ENCODE peak calls at places on chromosomes 3 and 15, in seven cellular contexts. One of them, this sample, is unnamed. For H3K4me1, the result is how much of the 10 kb centered on the place peaks cover.

GRCh38 chr3:33875680-33876079 is 77.2 kb downstream of the PDCD6IP start:
- DNase-seq in cardiac muscle cell: no peak
- DNase-seq in Peyer's patch: no peak
- DNase-seq in left ventricle myocardium inferior: no peak
- DNase-seq in SK-N-SH: no peak
- DNase-seq in IMR-90: no peak
- DNase-seq in esophagus squamous epithelium: no peak
- DNase-seq in this sample: no peak

GRCh38 chr3:110810356-110810755 is 261.3 kb upstream of the NECTIN3 start:
- DNase-seq in Peyer's patch: no peak
- DNase-seq in esophagus squamous epithelium: no peak
- DNase-seq in IMR-90: peak
- DNase-seq in cardiac muscle cell: no peak
- DNase-seq in left ventricle myocardium inferior: no peak
- DNase-seq in SK-N-SH: no peak
- DNase-seq in this sample: no peak

GRCh38 chr3:133930341-133930933 is 34.8 kb upstream of the RAB6B start:
- DNase-seq in esophagus squamous epithelium: no peak
- DNase-seq in left ventricle myocardium inferior: no peak
- DNase-seq in SK-N-SH: peak
- DNase-seq in IMR-90: peak
- DNase-seq in cardiac muscle cell: peak
- DNase-seq in Peyer's patch: no peak
- DNase-seq in this sample: no peak

GRCh38 chr3:72085036-72085435 is 300.1 kb upstream of the PROK2 start:
- DNase-seq in Peyer's patch: no peak
- DNase-seq in cardiac muscle cell: no peak
- DNase-seq in SK-N-SH: no peak
- DNase-seq in IMR-90: no peak
- DNase-seq in esophagus squamous epithelium: no peak
- DNase-seq in left ventricle myocardium inferior: no peak
- DNase-seq in this sample: no peak

GRCh38 chr3:101036213-101036618 is 43.0 kb upstream of the ABI3BP start:
- DNase-seq in cardiac muscle cell: no peak
- DNase-seq in left ventricle myocardium inferior: no peak
- DNase-seq in Peyer's patch: no peak
- DNase-seq in IMR-90: peak
- DNase-seq in esophagus squamous epithelium: no peak
- DNase-seq in SK-N-SH: no peak
- DNase-seq in this sample: no peak

GRCh38 chr3:160837394-160837975 is 81.5 kb downstream of the PPM1L start:
- DNase-seq in SK-N-SH: no peak
- DNase-seq in IMR-90: no peak
- DNase-seq in cardiac muscle cell: no peak
- DNase-seq in Peyer's patch: no peak
- DNase-seq in left ventricle myocardium inferior: no peak
- DNase-seq in esophagus squamous epithelium: no peak
- DNase-seq in this sample: no peak

GRCh38 chr3:112774293-112774926 is 72.3 kb downstream of the CD200R1L start:
- DNase-seq in cardiac muscle cell: no peak
- DNase-seq in SK-N-SH: no peak
- DNase-seq in esophagus squamous epithelium: no peak
- DNase-seq in left ventricle myocardium inferior: no peak
- DNase-seq in Peyer's patch: no peak
- DNase-seq in IMR-90: peak
- DNase-seq in this sample: no peak

GRCh38 chr3:56754753-56755365 is 46.9 kb downstream of the ARHGEF3 start:
- DNase-seq in esophagus squamous epithelium: no peak
- DNase-seq in SK-N-SH: no peak
- DNase-seq in cardiac muscle cell: no peak
- DNase-seq in IMR-90: no peak
- DNase-seq in Peyer's patch: no peak
- DNase-seq in left ventricle myocardium inferior: no peak
- DNase-seq in this sample: peak

GRCh38 chr3:50632450-50632849 is 15.5 kb downstream of the MAPKAPK3 start:
- DNase-seq in SK-N-SH: peak
- DNase-seq in cardiac muscle cell: no peak
- DNase-seq in IMR-90: no peak
- DNase-seq in Peyer's patch: no peak
- DNase-seq in esophagus squamous epithelium: no peak
- DNase-seq in left ventricle myocardium inferior: no peak
- DNase-seq in this sample: no peak

GRCh38 chr3:154926721-154927120 is 153.4 kb upstream of the MME start:
- DNase-seq in cardiac muscle cell: no peak
- DNase-seq in Peyer's patch: no peak
- DNase-seq in esophagus squamous epithelium: no peak
- DNase-seq in SK-N-SH: no peak
- DNase-seq in left ventricle myocardium inferior: no peak
- DNase-seq in IMR-90: no peak
- DNase-seq in this sample: no peak

GRCh38 chr3:141106842-141107241 is 55.7 kb downstream of the SPSB4 start:
- DNase-seq in left ventricle myocardium inferior: no peak
- DNase-seq in SK-N-SH: no peak
- DNase-seq in Peyer's patch: no peak
- DNase-seq in esophagus squamous epithelium: no peak
- DNase-seq in IMR-90: no peak
- DNase-seq in cardiac muscle cell: no peak
- DNase-seq in this sample: no peak
- H3K4me3 ChIP-seq in left ventricle myocardium inferior: no peak
- H3K4me3 ChIP-seq in SK-N-SH: no peak
- H3K4me3 ChIP-seq in Peyer's patch: no peak
- H3K4me3 ChIP-seq in esophagus squamous epithelium: no peak
- H3K4me3 ChIP-seq in IMR-90: no peak
- H3K4me3 ChIP-seq in cardiac muscle cell: no peak
- H3K4me3 ChIP-seq in this sample: no peak

GRCh38 chr3:52310861-52311566 is 5.1 kb upstream of the DNAH1 start:
- DNase-seq in IMR-90: peak
- DNase-seq in left ventricle myocardium inferior: no peak
- DNase-seq in cardiac muscle cell: no peak
- DNase-seq in Peyer's patch: no peak
- DNase-seq in SK-N-SH: no peak
- DNase-seq in esophagus squamous epithelium: no peak
- DNase-seq in this sample: peak
- H3K27ac ChIP-seq in IMR-90: no peak
- H3K27ac ChIP-seq in left ventricle myocardium inferior: no peak
- H3K27ac ChIP-seq in cardiac muscle cell: no peak
- H3K27ac ChIP-seq in Peyer's patch: no peak
- H3K27ac ChIP-seq in SK-N-SH: peak
- H3K27ac ChIP-seq in esophagus squamous epithelium: no peak
- H3K27ac ChIP-seq in this sample: no peak

GRCh38 chr15:31350771-31351170 is 24.1 kb downstream of the KLF13 start:
- DNase-seq in esophagus squamous epithelium: no peak
- DNase-seq in IMR-90: no peak
- DNase-seq in left ventricle myocardium inferior: no peak
- DNase-seq in Peyer's patch: no peak
- DNase-seq in cardiac muscle cell: no peak
- DNase-seq in SK-N-SH: no peak
- DNase-seq in this sample: no peak
- H3K4me1 ChIP-seq in esophagus squamous epithelium: under half
- H3K4me1 ChIP-seq in IMR-90: under half
- H3K4me1 ChIP-seq in left ventricle myocardium inferior: half or more
- H3K4me1 ChIP-seq in Peyer's patch: half or more
- H3K4me1 ChIP-seq in cardiac muscle cell: under half
- H3K4me1 ChIP-seq in SK-N-SH: half or more
- H3K4me1 ChIP-seq in this sample: half or more

GRCh38 chr3:48847586-48848423 is at the start of gene PRKAR2A:
- DNase-seq in Peyer's patch: peak
- DNase-seq in SK-N-SH: peak
- DNase-seq in cardiac muscle cell: peak
- DNase-seq in left ventricle myocardium inferior: peak
- DNase-seq in esophagus squamous epithelium: no peak
- DNase-seq in IMR-90: peak
- DNase-seq in this sample: peak
- H3K4me3 ChIP-seq in Peyer's patch: peak
- H3K4me3 ChIP-seq in SK-N-SH: peak
- H3K4me3 ChIP-seq in cardiac muscle cell: peak
- H3K4me3 ChIP-seq in left ventricle myocardium inferior: peak
- H3K4me3 ChIP-seq in esophagus squamous epithelium: peak
- H3K4me3 ChIP-seq in IMR-90: peak
- H3K4me3 ChIP-seq in this sample: peak

GRCh38 chr15:59222906-59223579 is 16.4 kb downstream of the LDHAL6B start:
- DNase-seq in cardiac muscle cell: no peak
- DNase-seq in left ventricle myocardium inferior: no peak
- DNase-seq in SK-N-SH: no peak
- DNase-seq in IMR-90: no peak
- DNase-seq in Peyer's patch: no peak
- DNase-seq in esophagus squamous epithelium: no peak
- DNase-seq in this sample: no peak
- H3K27ac ChIP-seq in cardiac muscle cell: no peak
- H3K27ac ChIP-seq in left ventricle myocardium inferior: no peak
- H3K27ac ChIP-seq in SK-N-SH: no peak
- H3K27ac ChIP-seq in IMR-90: no peak
- H3K27ac ChIP-seq in Peyer's patch: no peak
- H3K27ac ChIP-seq in esophagus squamous epithelium: no peak
- H3K27ac ChIP-seq in this sample: no peak

This sample was measured in CD4-positive, alpha-beta memory T cell.